ENCODE peak calls at places on chromosomes 7 and 10, in nine cellular contexts. One of them, this sample, is unnamed.

GRCh38 chr7:137235434-137235833 is 108.1 kb downstream of the PTN start:
- DNase-seq in PC-3: no peak
- DNase-seq in BJ: no peak
- DNase-seq in prostate gland: no peak
- DNase-seq in colonic mucosa: no peak
- DNase-seq in AG10803: no peak
- DNase-seq in A549: no peak
- DNase-seq in SK-N-MC: no peak
- DNase-seq in fibroblast of mammary gland: no peak
- DNase-seq in this sample: no peak

GRCh38 chr7:69599879-69600764 is 1.8 kb downstream of the AUTS2 start:
- DNase-seq in PC-3: no peak
- DNase-seq in BJ: no peak
- DNase-seq in prostate gland: peak
- DNase-seq in colonic mucosa: peak
- DNase-seq in AG10803: peak
- DNase-seq in A549: no peak
- DNase-seq in SK-N-MC: no peak
- DNase-seq in fibroblast of mammary gland: peak
- DNase-seq in this sample: no peak

GRCh38 chr10:71232089-71232998 is 20.0 kb downstream of the UNC5B start:
- DNase-seq in PC-3: no peak
- DNase-seq in BJ: no peak
- DNase-seq in prostate gland: peak
- DNase-seq in colonic mucosa: no peak
- DNase-seq in AG10803: peak
- DNase-seq in A549: no peak
- DNase-seq in SK-N-MC: no peak
- DNase-seq in fibroblast of mammary gland: no peak
- DNase-seq in this sample: peak

GRCh38 chr10:54800677-54801480 is at the start of gene PCDH15:
- DNase-seq in PC-3: peak
- DNase-seq in BJ: no peak
- DNase-seq in prostate gland: no peak
- DNase-seq in colonic mucosa: no peak
- DNase-seq in AG10803: no peak
- DNase-seq in A549: no peak
- DNase-seq in SK-N-MC: no peak
- DNase-seq in fibroblast of mammary gland: peak
- DNase-seq in this sample: peak

GRCh38 chr10:124356706-124357582 is 61.8 kb downstream of the OAT start:
- DNase-seq in PC-3: peak
- DNase-seq in BJ: no peak
- DNase-seq in prostate gland: no peak
- DNase-seq in colonic mucosa: no peak
- DNase-seq in AG10803: no peak
- DNase-seq in A549: no peak
- DNase-seq in SK-N-MC: no peak
- DNase-seq in fibroblast of mammary gland: no peak
- DNase-seq in this sample: peak

GRCh38 chr10:72567884-72568283 is 58.0 kb downstream of the MICU1 start:
- DNase-seq in PC-3: peak
- DNase-seq in BJ: no peak
- DNase-seq in prostate gland: no peak
- DNase-seq in colonic mucosa: no peak
- DNase-seq in AG10803: no peak
- DNase-seq in A549: peak
- DNase-seq in SK-N-MC: no peak
- DNase-seq in fibroblast of mammary gland: peak
- DNase-seq in this sample: no peak

GRCh38 chr10:69239106-69239505 is 19.0 kb downstream of the HKDC1 start:
- DNase-seq in PC-3: no peak
- DNase-seq in BJ: no peak
- DNase-seq in prostate gland: no peak
- DNase-seq in colonic mucosa: no peak
- DNase-seq in AG10803: no peak
- DNase-seq in A549: no peak
- DNase-seq in SK-N-MC: no peak
- DNase-seq in fibroblast of mammary gland: no peak
- DNase-seq in this sample: no peak

GRCh38 chr10:73991846-73992245 is 6.1 kb upstream of the VCL start:
- DNase-seq in PC-3: no peak
- DNase-seq in BJ: no peak
- DNase-seq in prostate gland: no peak
- DNase-seq in colonic mucosa: peak
- DNase-seq in AG10803: no peak
- DNase-seq in A549: no peak
- DNase-seq in SK-N-MC: no peak
- DNase-seq in fibroblast of mammary gland: no peak
- DNase-seq in this sample: no peak

GRCh38 chr7:152126741-152127140 is 101.3 kb downstream of the GALNT11 start:
- DNase-seq in PC-3: no peak
- DNase-seq in BJ: no peak
- DNase-seq in prostate gland: no peak
- DNase-seq in colonic mucosa: no peak
- DNase-seq in AG10803: no peak
- DNase-seq in A549: no peak
- DNase-seq in SK-N-MC: no peak
- DNase-seq in fibroblast of mammary gland: no peak
- DNase-seq in this sample: no peak

GRCh38 chr7:4077980-4078379 is 604.1 kb upstream of the FOXK1 start:
- DNase-seq in PC-3: no peak
- DNase-seq in BJ: no peak
- DNase-seq in prostate gland: no peak
- DNase-seq in colonic mucosa: no peak
- DNase-seq in AG10803: no peak
- DNase-seq in A549: no peak
- DNase-seq in SK-N-MC: no peak
- DNase-seq in fibroblast of mammary gland: no peak
- DNase-seq in this sample: no peak

GRCh38 chr10:28215930-28216329 is 86.9 kb downstream of the MPP7 start:
- DNase-seq in PC-3: peak
- DNase-seq in BJ: no peak
- DNase-seq in prostate gland: no peak
- DNase-seq in colonic mucosa: peak
- DNase-seq in AG10803: no peak
- DNase-seq in A549: no peak
- DNase-seq in SK-N-MC: no peak
- DNase-seq in fibroblast of mammary gland: no peak
- DNase-seq in this sample: no peak

GRCh38 chr7:125547505-125547904 is 617.9 kb upstream of the POT1 start:
- DNase-seq in PC-3: no peak
- DNase-seq in BJ: no peak
- DNase-seq in prostate gland: no peak
- DNase-seq in colonic mucosa: no peak
- DNase-seq in AG10803: no peak
- DNase-seq in A549: no peak
- DNase-seq in SK-N-MC: no peak
- DNase-seq in fibroblast of mammary gland: no peak
- DNase-seq in this sample: no peak

GRCh38 chr7:82234457-82235049 is 209.0 kb downstream of the CACNA2D1 start:
- DNase-seq in PC-3: peak
- DNase-seq in BJ: no peak
- DNase-seq in prostate gland: peak
- DNase-seq in colonic mucosa: no peak
- DNase-seq in AG10803: peak
- DNase-seq in A549: peak
- DNase-seq in SK-N-MC: peak
- DNase-seq in fibroblast of mammary gland: peak
- DNase-seq in this sample: no peak

DNA sequence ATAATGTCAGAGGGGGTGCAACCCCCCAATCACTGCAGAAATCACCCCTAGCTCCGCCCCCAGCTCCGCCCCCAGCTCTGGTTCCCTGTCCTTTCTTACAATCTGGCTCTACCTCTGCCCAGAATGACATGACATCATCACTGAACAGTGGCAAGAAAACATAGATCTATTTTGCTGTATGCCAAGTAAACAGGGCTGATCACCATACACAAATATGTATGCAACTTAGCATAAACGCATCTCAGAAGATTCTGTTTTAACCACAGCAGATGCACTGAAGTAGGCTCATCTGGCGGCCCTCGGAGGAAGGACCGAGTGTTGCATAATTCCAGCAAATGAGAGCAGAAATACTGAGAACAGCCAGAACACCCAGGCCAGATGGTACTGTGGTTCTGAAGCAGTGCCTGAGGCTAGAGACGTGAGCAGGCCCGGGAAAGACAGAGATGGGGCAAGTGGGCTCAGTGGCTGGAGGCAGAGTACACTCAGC is 293.3 kb upstream of the KLF14 start:
- DNase-seq in PC-3: no peak
- DNase-seq in BJ: peak
- DNase-seq in prostate gland: no peak
- DNase-seq in colonic mucosa: no peak
- DNase-seq in AG10803: peak
- DNase-seq in A549: no peak
- DNase-seq in SK-N-MC: peak
- DNase-seq in fibroblast of mammary gland: peak
- DNase-seq in this sample: peak
- H3K4me3 ChIP-seq in PC-3: no peak
- H3K4me3 ChIP-seq in BJ: no peak
- H3K4me3 ChIP-seq in prostate gland: no peak
- H3K4me3 ChIP-seq in colonic mucosa: no peak
- H3K4me3 ChIP-seq in AG10803: no peak
- H3K4me3 ChIP-seq in A549: no peak
- H3K4me3 ChIP-seq in SK-N-MC: peak
- H3K4me3 ChIP-seq in fibroblast of mammary gland: no peak
- H3K4me3 ChIP-seq in this sample: no peak

DNA sequence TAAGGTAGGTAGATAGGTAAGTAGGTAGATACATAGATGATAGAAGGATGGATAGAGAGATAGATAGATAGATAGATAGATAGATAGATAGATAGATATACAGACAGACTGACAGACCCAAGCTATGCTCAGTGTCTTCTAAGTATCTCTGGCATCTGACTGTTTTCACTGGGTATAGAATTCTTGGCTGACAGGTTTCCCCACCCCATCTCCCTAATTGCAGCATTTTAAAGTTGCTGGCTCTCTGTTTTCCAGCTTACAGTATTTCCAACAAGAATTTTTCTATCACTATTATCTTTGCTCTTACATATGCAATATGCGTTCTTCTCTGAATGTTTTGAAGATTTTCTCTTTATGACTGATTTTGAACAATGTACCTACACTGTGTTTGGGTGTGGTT is 328.7 kb downstream of the TCERG1L start:
- DNase-seq in PC-3: no peak
- DNase-seq in BJ: no peak
- DNase-seq in prostate gland: no peak
- DNase-seq in colonic mucosa: no peak
- DNase-seq in AG10803: no peak
- DNase-seq in A549: no peak
- DNase-seq in SK-N-MC: no peak
- DNase-seq in fibroblast of mammary gland: no peak
- DNase-seq in this sample: no peak
- H3K4me3 ChIP-seq in PC-3: no peak
- H3K4me3 ChIP-seq in BJ: no peak
- H3K4me3 ChIP-seq in prostate gland: no peak
- H3K4me3 ChIP-seq in colonic mucosa: no peak
- H3K4me3 ChIP-seq in AG10803: no peak
- H3K4me3 ChIP-seq in A549: no peak
- H3K4me3 ChIP-seq in SK-N-MC: no peak
- H3K4me3 ChIP-seq in fibroblast of mammary gland: no peak
- H3K4me3 ChIP-seq in this sample: no peak

DNA sequence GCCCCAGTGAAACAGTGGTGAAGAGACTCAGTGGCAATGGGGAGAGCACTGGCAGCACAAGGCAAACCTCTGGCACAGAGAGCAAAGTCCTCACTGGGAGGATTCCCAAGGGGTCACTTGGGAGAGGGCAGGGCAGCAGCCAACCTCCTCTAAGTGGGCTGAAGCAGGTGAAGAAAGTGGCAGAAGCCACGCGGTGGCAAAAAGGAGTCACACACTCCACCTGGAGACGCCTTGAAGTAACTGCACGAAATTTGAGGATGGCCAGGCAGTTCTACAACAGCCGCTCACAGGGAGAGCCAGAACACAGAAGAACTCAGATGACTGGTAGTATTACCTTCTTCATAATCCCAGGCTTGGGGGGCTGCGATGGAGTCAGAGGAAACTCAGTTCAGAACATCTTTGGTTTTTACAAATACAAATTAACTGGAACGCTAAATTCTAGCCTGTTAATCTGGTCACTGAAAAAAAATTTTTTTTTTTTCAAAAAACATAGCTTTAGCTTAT is 603 bp upstream of the IL6 start:
- DNase-seq in PC-3: peak
- DNase-seq in BJ: peak
- DNase-seq in prostate gland: peak
- DNase-seq in colonic mucosa: no peak
- DNase-seq in AG10803: peak
- DNase-seq in A549: peak
- DNase-seq in SK-N-MC: no peak
- DNase-seq in fibroblast of mammary gland: peak
- DNase-seq in this sample: peak
- H3K4me3 ChIP-seq in PC-3: peak
- H3K4me3 ChIP-seq in BJ: no peak
- H3K4me3 ChIP-seq in prostate gland: no peak
- H3K4me3 ChIP-seq in colonic mucosa: no peak
- H3K4me3 ChIP-seq in AG10803: peak
- H3K4me3 ChIP-seq in A549: no peak
- H3K4me3 ChIP-seq in SK-N-MC: peak
- H3K4me3 ChIP-seq in fibroblast of mammary gland: peak
- H3K4me3 ChIP-seq in this sample: peak

DNA sequence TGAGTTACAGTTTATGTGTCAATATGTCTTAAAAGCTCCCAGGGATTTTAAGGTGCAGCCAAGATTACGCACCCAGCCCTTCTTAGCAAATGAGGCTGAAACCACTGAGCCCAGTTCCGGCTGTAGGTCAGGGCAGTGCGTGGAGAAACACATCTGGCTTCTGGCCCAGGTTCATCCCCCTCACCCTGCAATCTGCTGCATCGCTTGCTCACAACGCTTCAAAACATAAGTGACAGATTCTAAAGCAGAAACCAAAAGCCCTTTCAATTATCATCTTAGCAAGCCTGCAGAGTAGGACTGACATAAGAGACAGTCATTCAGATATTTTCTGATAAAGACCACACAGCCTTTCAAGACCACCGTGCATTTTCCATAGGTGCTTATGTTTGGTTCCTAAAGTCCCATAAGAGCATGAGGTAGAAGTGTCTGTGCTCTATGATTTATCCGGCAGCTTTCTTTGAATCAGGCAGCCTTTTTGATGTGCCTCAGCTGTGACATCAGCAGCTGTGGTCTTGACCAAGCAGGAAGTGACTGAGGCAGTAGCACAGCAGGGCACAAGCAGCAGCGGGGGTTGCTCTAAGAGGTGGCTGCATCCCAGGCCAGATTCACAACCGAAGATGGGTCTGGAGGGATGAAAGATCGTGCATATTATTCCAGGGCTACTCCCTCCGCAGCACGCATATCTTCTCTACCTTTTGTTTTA is 72.1 kb upstream of the LYZL2 start:
- DNase-seq in PC-3: peak
- DNase-seq in BJ: no peak
- DNase-seq in prostate gland: no peak
- DNase-seq in colonic mucosa: peak
- DNase-seq in AG10803: peak
- DNase-seq in A549: no peak
- DNase-seq in SK-N-MC: no peak
- DNase-seq in fibroblast of mammary gland: peak
- DNase-seq in this sample: peak
- H3K4me3 ChIP-seq in PC-3: peak
- H3K4me3 ChIP-seq in BJ: no peak
- H3K4me3 ChIP-seq in prostate gland: no peak
- H3K4me3 ChIP-seq in colonic mucosa: no peak
- H3K4me3 ChIP-seq in AG10803: no peak
- H3K4me3 ChIP-seq in A549: no peak
- H3K4me3 ChIP-seq in SK-N-MC: no peak
- H3K4me3 ChIP-seq in fibroblast of mammary gland: no peak
- H3K4me3 ChIP-seq in this sample: no peak

This sample was measured in MG63.